ENCODE peak calls at places on chromosome 16, in nine cellular contexts. Q, L, U, Y, I, A, N, H and M are unnamed samples.

GRCh38 chr16:77657016-77657415 is 65.3 kb upstream of the NUDT7 start:
- DNase-seq in N (no peak), Q (no peak), A (no peak), U (no peak), Y (no peak), I (no peak), H (peak), L (no peak), M (no peak)

GRCh38 chr16:15856901-15857778 is at the start of gene MYH11:
- DNase-seq in L (no peak), A (no peak), N (no peak), H (no peak), Y (peak), Q (peak), U (no peak), I (peak), M (no peak)

GRCh38 chr16:89910717-89911354 is 7.8 kb upstream of the MC1R start:
- DNase-seq in U (no peak), L (no peak), N (no peak), I (no peak), Q (peak), H (no peak), Y (no peak), A (no peak), M (no peak)

GRCh38 chr16:73228649-73229048 is 180.7 kb upstream of the ZFHX3 start:
- DNase-seq in Q (no peak), Y (no peak), I (no peak), A (no peak), N (no peak), L (no peak), H (peak), U (peak), M (peak)

GRCh38 chr16:57092786-57093301 is 461 bp downstream of the CPNE2 start:
- DNase-seq in A (no peak), Y (peak), N (peak), U (no peak), H (no peak), L (peak), Q (peak), I (no peak), M (no peak)

GRCh38 chr16:55257971-55258613 is 65.9 kb upstream of the IRX6 start:
- DNase-seq in L (no peak), I (peak), Q (peak), A (peak), H (peak), N (no peak), U (peak), Y (no peak), M (peak)

GRCh38 chr16:29315046-29315445 is 91.5 kb downstream of the NPIPB11 start:
- DNase-seq in H (peak), Q (no peak), I (no peak), A (no peak), U (no peak), N (no peak), Y (no peak), L (no peak), M (peak)

GRCh38 chr16:3564889-3565141 is 12.4 kb downstream of the NLRC3 start:
- DNase-seq in Y (no peak), U (no peak), N (no peak), L (no peak), I (no peak), Q (no peak), A (no peak), H (no peak), M (no peak)

GRCh38 chr16:77213542-77214108 is 14.4 kb downstream of the SYCE1L start:
- DNase-seq in U (peak), L (no peak), N (no peak), H (peak), I (peak), Y (no peak), A (peak), Q (no peak), M (peak)

GRCh38 chr16:46932802-46933201 is 40.7 kb downstream of the DNAJA2 start:
- DNase-seq in N (no peak), Y (no peak), L (no peak), U (no peak), H (no peak), I (no peak), A (no peak), Q (no peak), M (no peak)

GRCh38 chr16:51592013-51592501 is 441.0 kb upstream of the SALL1 start:
- DNase-seq in A (no peak), H (no peak), I (no peak), L (peak), N (no peak), U (no peak), Y (no peak), Q (no peak), M (no peak)

GRCh38 chr16:49970818-49971431 is 54.1 kb upstream of the CNEP1R1 start:
- DNase-seq in L (no peak), U (no peak), A (no peak), Y (no peak), I (no peak), H (no peak), N (no peak), Q (no peak), M (no peak)

GRCh38 chr16:85940214-85940613 is 41.3 kb downstream of the IRF8 start:
- DNase-seq in I (no peak), Q (no peak), A (no peak), L (no peak), U (no peak), H (no peak), Y (no peak), N (no peak), M (no peak)

GRCh38 chr16:25553711-25554436 is 137.9 kb upstream of the HS3ST4 start:
- DNase-seq in Y (no peak), Q (no peak), N (no peak), L (no peak), I (peak), U (peak), H (peak), A (no peak), M (no peak)

GRCh38 chr16:20326336-20326735 is 977 bp downstream of the GP2 start:
- DNase-seq in N (no peak), Y (no peak), H (no peak), I (no peak), L (no peak), Q (no peak), A (no peak), U (no peak), M (no peak)

GRCh38 chr16:28182183-28182582 is 29.6 kb downstream of the XPO6 start:
- DNase-seq in Q (no peak), U (no peak), I (no peak), A (no peak), Y (no peak), L (no peak), N (peak), H (peak), M (no peak)

GRCh38 chr16:11734653-11735043 is 8.0 kb downstream of the TXNDC11 start:
- DNase-seq in Q (no peak), Y (no peak), N (no peak), L (no peak), U (no peak), H (no peak), I (no peak), A (no peak), M (no peak)

GRCh38 chr16:1096164-1097082 is at the start of gene C1QTNF8:
- DNase-seq in I (no peak), Y (peak), A (no peak), N (no peak), L (no peak), U (no peak), H (no peak), Q (peak), M (no peak)

GRCh38 chr16:23394141-23394540 is 58.8 kb downstream of the COG7 start:
- DNase-seq in Q (no peak), A (peak), L (no peak), U (no peak), N (no peak), H (no peak), I (no peak), Y (no peak), M (no peak)

GRCh38 chr16:3812469-3813172 is 67.9 kb downstream of the CREBBP start:
- DNase-seq in H (no peak), A (no peak), N (no peak), Y (no peak), Q (no peak), U (no peak), I (no peak), L (no peak), M (no peak)

GRCh38 chr16:50695017-50696000 is 1.9 kb downstream of the NOD2 start:
- DNase-seq in A (no peak), L (no peak), U (no peak), Y (no peak), Q (peak), H (no peak), I (no peak), N (no peak), M (no peak)

GRCh38 chr16:79077391-79077790 is 523.1 kb downstream of the MAF start:
- DNase-seq in U (no peak), N (no peak), Q (no peak), Y (no peak), I (no peak), L (no peak), A (no peak), H (no peak), M (no peak)

GRCh38 chr16:84751241-84751640 is 51.4 kb downstream of the USP10 start:
- DNase-seq in Y (no peak), I (no peak), H (no peak), A (no peak), N (no peak), U (no peak), L (no peak), Q (no peak), M (no peak)

GRCh38 chr16:85150331-85150940 is 38.2 kb upstream of the CIBAR2 start:
- DNase-seq in L (no peak), H (no peak), A (no peak), Q (no peak), N (peak), I (no peak), Y (no peak), U (no peak), M (no peak)

GRCh38 chr16:88355389-88356123 is 27.2 kb upstream of the ZNF469 start:
- DNase-seq in Y (no peak), Q (peak), L (no peak), I (no peak), U (no peak), N (no peak), A (no peak), H (no peak), M (no peak)

GRCh38 chr16:74740795-74741304 is 33.8 kb downstream of the FA2H start:
- DNase-seq in L (no peak), Y (no peak), N (no peak), H (peak), Q (peak), A (peak), I (peak), U (no peak), M (peak)

GRCh38 chr16:9079430-9079812 is 12.0 kb upstream of the HAPSTR1 start:
- DNase-seq in H (no peak), Y (no peak), A (no peak), I (no peak), Q (no peak), N (no peak), U (no peak), L (no peak), M (no peak)

GRCh38 chr16:77191259-77191969 is 424 bp downstream of the MON1B start:
- DNase-seq in A (no peak), N (peak), I (no peak), Y (no peak), Q (no peak), L (no peak), U (no peak), H (peak), M (no peak)

GRCh38 chr16:90046971-90047713 is 27.9 kb upstream of the DBNDD1 start:
- DNase-seq in N (no peak), A (no peak), Q (peak), I (no peak), U (no peak), Y (peak), H (peak), L (no peak), M (no peak)